ENCODE peak calls at places on chromosomes 1 and 21, in six cellular contexts. D is mesenchymal stem cell, N is neuronal stem cell, U is IMR-90, E is H1, T is H9. H is an unnamed sample.

GRCh38 chr1:232218955-232219865 is 410.7 kb downstream of the SIPA1L2 start:
- DNase-seq in D (no peak), N (no peak), U (no peak), E (peak), T (no peak), H (no peak)

GRCh38 chr1:30788580-30789387 is 31.2 kb upstream of the LAPTM5 start:
- DNase-seq in D (no peak), N (no peak), U (no peak), E (no peak), T (no peak), H (no peak)

GRCh38 chr1:10668241-10668761 is 128.1 kb downstream of the CASZ1 start:
- DNase-seq in D (peak), N (no peak), U (no peak), E (no peak), T (no peak), H (no peak)

GRCh38 chr1:111197598-111198289 is 2.7 kb downstream of the DENND2D start:
- DNase-seq in D (peak), N (no peak), U (peak), E (peak), T (peak), H (no peak)

GRCh38 chr1:61274979-61275378 is 192.6 kb downstream of the NFIA start:
- DNase-seq in D (no peak), N (no peak), U (no peak), E (no peak), T (no peak), H (no peak)

GRCh38 chr1:97123717-97124446 is 402.3 kb downstream of the PTBP2 start:
- DNase-seq in D (peak), N (no peak), U (no peak), E (no peak), T (no peak), H (no peak)

GRCh38 chr21:44708866-44709425 is 2.4 kb downstream of the TSPEAR start:
- DNase-seq in D (no peak), N (no peak), U (no peak), E (no peak), T (no peak), H (no peak)

GRCh38 chr1:65792671-65793358 is at the start of gene PDE4B:
- DNase-seq in D (peak), N (peak), U (peak), E (peak), T (peak), H (peak)

GRCh38 chr1:174931214-174931613 is 68.5 kb upstream of the CACYBP start:
- DNase-seq in D (no peak), N (peak), U (no peak), E (no peak), T (no peak), H (no peak)

GRCh38 chr1:111354584-111354983 is 63.9 kb downstream of the CHIA start:
- DNase-seq in D (no peak), N (no peak), U (no peak), E (no peak), T (no peak), H (no peak)

GRCh38 chr1:20367626-20368025 is 77.0 kb downstream of the VWA5B1 start:
- DNase-seq in D (no peak), N (no peak), U (no peak), E (no peak), T (no peak), H (no peak)

GRCh38 chr21:17732306-17732705 is 86.8 kb downstream of the C21orf91 start:
- DNase-seq in D (peak), N (no peak), U (peak), E (no peak), T (no peak), H (no peak)

GRCh38 chr1:115277276-115277675 is 60.8 kb downstream of the NGF start:
- DNase-seq in D (peak), N (no peak), U (peak), E (no peak), T (no peak), H (no peak)

GRCh38 chr1:6384962-6385672 is 8.4 kb downstream of the ACOT7 start:
- DNase-seq in D (no peak), N (no peak), U (no peak), E (no peak), T (no peak), H (no peak)

GRCh38 chr1:30648408-30649000 is 74.9 kb downstream of the MATN1 start:
- DNase-seq in D (no peak), N (no peak), U (no peak), E (no peak), T (no peak), H (no peak)

GRCh38 chr1:228017356-228018124 is 10.7 kb downstream of the WNT3A start:
- DNase-seq in D (no peak), N (no peak), U (no peak), E (no peak), T (no peak), H (no peak)

GRCh38 chr1:178578541-178578940 is 65.6 kb downstream of the TEX35 start:
- DNase-seq in D (no peak), N (no peak), U (no peak), E (no peak), T (no peak), H (no peak)

GRCh38 chr1:180182721-180183311 is 28.1 kb downstream of the QSOX1 start:
- DNase-seq in D (no peak), N (no peak), U (no peak), E (no peak), T (no peak), H (no peak)

GRCh38 chr1:224170748-224171478 is 12.1 kb upstream of the DEGS1 start:
- DNase-seq in D (peak), N (no peak), U (no peak), E (no peak), T (peak), H (peak)

GRCh38 chr1:65734976-65735375 is 57.7 kb upstream of the PDE4B start:
- DNase-seq in D (no peak), N (no peak), U (peak), E (no peak), T (no peak), H (no peak)

GRCh38 chr21:42041711-42042110 is 29.4 kb upstream of the UMODL1 start:
- DNase-seq in D (peak), N (no peak), U (no peak), E (no peak), T (no peak), H (no peak)

GRCh38 chr21:46004168-46004861 is 22.7 kb downstream of the COL6A1 start:
- DNase-seq in D (no peak), N (no peak), U (no peak), E (peak), T (peak), H (no peak)

GRCh38 chr21:45448810-45449657 is 44.1 kb downstream of the COL18A1 start:
- DNase-seq in D (no peak), N (no peak), U (no peak), E (no peak), T (no peak), H (no peak)

GRCh38 chr1:208349679-208350330 is 105.6 kb upstream of the PLXNA2 start:
- DNase-seq in D (no peak), N (peak), U (no peak), E (no peak), T (peak), H (no peak)

GRCh38 chr1:81410351-81410750 is 390.4 kb upstream of the ADGRL2 start:
- DNase-seq in D (no peak), N (no peak), U (no peak), E (no peak), T (no peak), H (no peak)

GRCh38 chr1:22804333-22804906 is 93.8 kb downstream of the EPHB2 start:
- DNase-seq in D (no peak), N (no peak), U (peak), E (no peak), T (no peak), H (no peak)

GRCh38 chr1:46812065-46812750 is 13.4 kb downstream of the CYP4B1 start:
- DNase-seq in D (no peak), N (no peak), U (no peak), E (no peak), T (no peak), H (no peak)

GRCh38 chr1:156344409-156344808 is 6.1 kb downstream of the TSACC start:
- DNase-seq in D (no peak), N (no peak), U (no peak), E (no peak), T (no peak), H (no peak)

GRCh38 chr1:165832902-165833301 is 5.5 kb downstream of the UCK2 start:
- DNase-seq in D (no peak), N (no peak), U (no peak), E (no peak), T (no peak), H (no peak)

GRCh38 chr1:112675728-112676381 is 1.4 kb downstream of the MOV10 start:
- DNase-seq in D (peak), N (no peak), U (peak), E (no peak), T (no peak), H (no peak)

GRCh38 chr1:206678490-206678889 is 6.2 kb upstream of the MAPKAPK2 start:
- DNase-seq in D (no peak), N (no peak), U (no peak), E (no peak), T (no peak), H (no peak)

GRCh38 chr1:236354330-236355147 is 39.5 kb upstream of the EDARADD start:
- DNase-seq in D (peak), N (no peak), U (no peak), E (peak), T (no peak), H (no peak)

GRCh38 chr1:192477630-192478029 is 97.9 kb upstream of the RGS1 start:
- DNase-seq in D (peak), N (no peak), U (peak), E (no peak), T (no peak), H (no peak)

GRCh38 chr21:24428539-24429186 is 1178.6 kb downstream of the MRPL39 start:
- DNase-seq in D (no peak), N (no peak), U (no peak), E (no peak), T (no peak), H (no peak)

GRCh38 chr1:1039145-1039910 is 19.4 kb downstream of the AGRN start:
- DNase-seq in D (no peak), N (no peak), U (no peak), E (no peak), T (no peak), H (no peak)

GRCh38 chr1:46537651-46538050 is 13.8 kb downstream of the KNCN start:
- DNase-seq in D (no peak), N (no peak), U (no peak), E (no peak), T (no peak), H (no peak)

GRCh38 chr1:12475947-12476346 is 142.1 kb downstream of the DHRS3 start:
- DNase-seq in D (peak), N (no peak), U (peak), E (no peak), T (no peak), H (no peak)

GRCh38 chr1:12475158-12475934 is 142.7 kb downstream of the DHRS3 start:
- DNase-seq in D (no peak), N (no peak), U (no peak), E (no peak), T (no peak), H (no peak)

GRCh38 chr1:12472798-12473551 is 145.0 kb downstream of the DHRS3 start:
- DNase-seq in D (no peak), N (no peak), U (no peak), E (no peak), T (no peak), H (no peak)

GRCh38 chr1:12472410-12472797 is 145.6 kb downstream of the DHRS3 start:
- DNase-seq in D (no peak), N (no peak), U (no peak), E (no peak), T (no peak), H (no peak)

DNA sequence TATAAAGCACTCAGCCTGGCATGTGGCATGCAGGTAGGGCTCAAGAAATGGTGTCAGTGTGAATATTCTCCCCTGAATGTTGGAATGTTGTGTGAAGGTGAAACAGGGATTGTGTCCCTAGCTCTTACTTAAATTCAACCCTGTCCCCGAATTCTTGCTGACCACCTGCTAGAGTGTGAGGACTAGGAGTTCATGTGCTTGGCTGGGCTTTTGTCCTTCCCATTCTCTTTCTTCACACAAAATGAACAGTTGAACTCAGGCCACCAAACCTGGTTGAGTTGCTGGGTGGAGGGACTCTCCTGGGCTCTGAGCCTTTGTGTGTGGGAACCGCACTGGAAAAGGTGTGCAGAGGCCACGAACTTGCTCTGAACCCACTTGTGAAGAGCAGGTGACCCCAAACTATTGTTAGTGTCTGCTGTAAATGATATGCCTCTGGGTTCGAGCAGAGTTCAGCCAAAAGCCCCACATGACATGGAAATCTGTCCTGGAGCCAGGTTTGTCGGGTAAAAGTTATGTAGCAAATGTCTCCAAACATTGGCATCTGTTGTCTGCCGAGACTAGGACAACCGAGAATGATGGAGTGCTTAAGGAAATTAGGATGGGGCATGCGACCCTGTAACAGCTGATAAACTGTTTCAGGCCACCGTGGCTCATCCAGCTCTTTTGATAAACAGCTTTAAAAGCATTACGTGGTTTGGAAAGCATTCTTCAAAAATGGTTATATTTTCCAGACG is 144.2 kb downstream of the DHRS3 start:
- DNase-seq in D (no peak), N (no peak), U (peak), E (no peak), T (no peak), H (no peak)
- H3K9ac ChIP-seq in D (peak), N (no peak), U (no peak), E (no peak), T (no peak), H (no peak)

GRCh38 chr1:38173848-38174247 is 127.3 kb upstream of the POU3F1 start:
- DNase-seq in D (no peak), N (no peak), U (no peak), E (no peak), T (no peak), H (no peak)
- H3K14ac ChIP-seq in D (no peak), N (no peak), U (no peak), E (no peak), T (no peak), H (no peak)

DNA sequence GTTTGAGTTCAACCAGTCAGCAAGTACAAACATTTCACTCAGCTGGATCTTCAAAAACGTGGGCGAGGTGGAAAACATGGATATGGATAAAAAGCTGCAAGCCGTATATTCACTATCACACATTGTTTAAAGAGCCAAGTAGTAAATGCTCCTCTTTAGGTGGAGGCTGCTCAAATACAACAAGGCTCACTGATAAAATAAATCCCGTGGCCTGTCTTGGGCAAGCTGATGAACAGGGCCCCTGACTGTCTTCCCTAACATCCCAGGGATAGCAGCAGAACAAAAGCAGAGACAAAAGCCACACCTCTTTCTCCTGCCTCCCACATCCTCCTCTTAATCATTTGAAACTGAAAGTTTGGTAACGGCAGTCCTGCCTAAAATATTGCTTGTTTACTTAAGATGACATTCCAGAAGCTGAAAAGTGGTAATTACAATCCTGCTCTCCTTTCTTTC is 357.7 kb downstream of the TTLL7 start:
- DNase-seq in D (peak), N (no peak), U (no peak), E (no peak), T (peak), H (no peak)
- H3K9ac ChIP-seq in D (peak), N (no peak), U (no peak), E (no peak), T (no peak), H (no peak)

GRCh38 chr1:226870323-226871046 is at the start of gene PSEN2:
- DNase-seq in D (peak), N (peak), U (peak), E (peak), T (peak), H (peak)
- H3K14ac ChIP-seq in D (no peak), N (peak), U (peak), E (no peak), T (peak), H (peak)

GRCh38 chr1:8474369-8474768 is 156.5 kb downstream of the SLC45A1 start:
- DNase-seq in D (no peak), N (no peak), U (no peak), E (no peak), T (no peak), H (no peak)
- H3K9ac ChIP-seq in D (no peak), N (no peak), U (no peak), E (no peak), T (no peak), H (no peak)

GRCh38 chr21:32411366-32412161 is 942 bp upstream of the EVA1C start:
- DNase-seq in D (peak), N (no peak), U (peak), E (peak), T (peak), H (no peak)

GRCh38 chr21:32412162-32412997 is at the start of gene EVA1C:
- DNase-seq in D (no peak), N (no peak), U (peak), E (peak), T (peak), H (no peak)

GRCh38 chr21:32410291-32410690 is 2.2 kb upstream of the EVA1C start:
- DNase-seq in D (no peak), N (no peak), U (no peak), E (no peak), T (no peak), H (no peak)

GRCh38 chr21:32412998-32413504 is 545 bp downstream of the EVA1C start:
- DNase-seq in D (no peak), N (no peak), U (no peak), E (no peak), T (no peak), H (no peak)

DNA sequence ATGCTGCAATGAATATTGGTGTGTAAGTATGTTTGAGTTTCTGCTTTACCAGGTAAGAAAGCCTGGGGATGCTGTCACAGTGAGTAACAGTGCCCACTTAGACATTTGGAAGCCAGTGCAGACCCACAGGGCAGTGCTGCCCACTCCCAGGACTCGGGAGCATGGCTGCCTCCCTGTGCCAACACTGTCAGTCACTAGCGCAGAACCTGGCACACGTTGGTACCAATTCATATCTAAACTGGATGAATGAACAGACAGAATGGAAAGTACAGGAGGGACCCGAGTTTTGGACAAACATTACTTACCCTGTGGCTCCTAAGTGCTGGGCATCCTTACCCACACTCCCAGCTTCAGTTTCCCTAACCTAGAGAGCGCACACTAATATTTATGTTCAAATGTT is 1.6 kb upstream of the EVA1C start:
- DNase-seq in D (no peak), N (no peak), U (no peak), E (no peak), T (no peak), H (no peak)
- H3K14ac ChIP-seq in D (no peak), N (no peak), U (no peak), E (no peak), T (no peak), H (no peak)